ENCODE peak calls at places on chromosome 9, in four cellular contexts. K is cardiac fibroblast; E is frontal cortex; H is stimulated activated CD4-positive, alpha-beta T cell treated with anti-CD3 and anti-CD28 coated beads, Interleukin-1b, Interleukin-23, amount 100 ng/mL, for 1 hour. C is an unnamed sample.
A peak's percentile ranks its signal among the peaks of the same experiment; 100 is the strongest.

GRCh38 chr9:21677387-21677786 is 125.0 kb upstream of the MTAP start:
- DNase-seq in E (no peak), K (no peak), H (no peak), C (no peak)

GRCh38 chr9:120877276-120878034 is 467 bp upstream of the PHF19 start:
- DNase-seq in K (peak; percentile 62), E (peak; percentile 86), H (no peak), C (peak; percentile 8)

GRCh38 chr9:128192601-128193371 is 1.4 kb upstream of the CIZ1 start:
- DNase-seq in E (peak; percentile 69), K (peak; percentile 93), H (no peak), C (no peak)

GRCh38 chr9:120920495-120921178 is 6.0 kb downstream of the TRAF1 start:
- DNase-seq in E (no peak), K (no peak), H (no peak), C (no peak)

GRCh38 chr9:109735796-109736195 is 44.2 kb upstream of the PALM2AKAP2 start:
- DNase-seq in K (peak; percentile 39), H (no peak), E (no peak), C (no peak)

GRCh38 chr9:93121316-93122241 is 12.5 kb downstream of the NINJ1 start:
- DNase-seq in K (no peak), E (no peak), H (no peak), C (no peak)

GRCh38 chr9:112086627-112087026 is 88.5 kb downstream of the SUSD1 start:
- DNase-seq in E (peak; percentile 8), K (peak; percentile 55), H (no peak), C (no peak)

GRCh38 chr9:93012998-93013855 is 45.3 kb upstream of the SUSD3 start:
- DNase-seq in K (no peak), E (no peak), H (no peak), C (no peak)

GRCh38 chr9:33765411-33765810 is 29.9 kb upstream of the PRSS3 start:
- DNase-seq in H (no peak), K (peak; percentile 51), E (no peak), C (no peak)

GRCh38 chr9:134066923-134067851 is 639 bp downstream of the BRD3 start:
- DNase-seq in H (no peak), K (peak; percentile 40), E (peak; percentile 75), C (no peak)

GRCh38 chr9:94875300-94876063 is 149.0 kb downstream of the AOPEP start:
- DNase-seq in K (no peak), E (no peak), H (no peak), C (no peak)

GRCh38 chr9:70297141-70297540 is 38.4 kb downstream of the SMC5 start:
- DNase-seq in K (no peak), H (no peak), E (no peak), C (no peak)

GRCh38 chr9:107480386-107480789 is 9.2 kb downstream of the KLF4 start:
- DNase-seq in E (no peak), K (peak; percentile 85), H (no peak), C (no peak)